ENCODE peak calls at places on chromosomes 6 and 20, in four cellular contexts. O, V, A and P are unnamed samples.

GRCh38 chr6:25007269-25007699 is 71.5 kb upstream of the RIPOR2 start:
- DNase-seq in A (no peak), V (no peak), O (no peak), P (no peak)

GRCh38 chr6:40387127-40387870 is 199.9 kb downstream of the LRFN2 start:
- DNase-seq in O (no peak), A (no peak), V (no peak), P (no peak)

GRCh38 chr6:71250050-71250689 is 38.4 kb upstream of the OGFRL1 start:
- DNase-seq in V (peak; percentile 87), O (no peak), A (no peak), P (no peak)

GRCh38 chr6:50654155-50654554 is 59.2 kb upstream of the TFAP2D start:
- DNase-seq in V (no peak), A (no peak), O (no peak), P (no peak)

GRCh38 chr6:20119446-20119845 is 92.8 kb downstream of the MBOAT1 start:
- DNase-seq in O (no peak), V (no peak), A (no peak), P (no peak)

GRCh38 chr6:159736908-159737307 is 9.6 kb downstream of the WTAP start:
- DNase-seq in A (no peak), V (no peak), O (no peak), P (no peak)

GRCh38 chr6:27791182-27791939 is 120.8 kb downstream of the OR2B2 start:
- DNase-seq in V (peak; percentile 87), O (peak; percentile 91), A (no peak), P (peak; percentile 78)

GRCh38 chr20:62241501-62241900 is 3.2 kb downstream of the OSBPL2 start:
- DNase-seq in V (no peak), A (no peak), O (no peak), P (no peak)

GRCh38 chr6:67411036-67411435 is 1224.0 kb upstream of the ADGRB3 start:
- DNase-seq in A (no peak), O (no peak), V (no peak), P (no peak)

GRCh38 chr6:10314163-10314955 is 100.5 kb downstream of the TFAP2A start:
- DNase-seq in A (no peak), O (peak; percentile 73), V (no peak), P (no peak)

GRCh38 chr20:58647814-58648501 is 3.1 kb upstream of the STX16 start:
- DNase-seq in A (no peak), O (no peak), V (peak; percentile 82), P (no peak)

GRCh38 chr6:32838114-32838958 is at the start of gene TAP2:
- DNase-seq in O (peak; percentile 96), V (peak; percentile 89), A (peak; percentile 67), P (peak; percentile 92)

GRCh38 chr6:138765896-138766487 is 7.6 kb upstream of the CCDC28A start:
- DNase-seq in A (no peak), O (peak; percentile 30), V (peak; percentile 56), P (peak; percentile 15)

GRCh38 chr6:24910331-24910849 is 25.4 kb downstream of the RIPOR2 start:
- DNase-seq in V (no peak), O (no peak), A (no peak), P (no peak)

GRCh38 chr6:37637562-37638413 is 59.9 kb downstream of the MDGA1 start:
- DNase-seq in A (no peak), V (no peak), O (peak; percentile 60), P (no peak)

GRCh38 chr20:60950547-60950946 is 301.5 kb upstream of the CDH4 start:
- DNase-seq in O (no peak), V (no peak), A (no peak), P (no peak)

GRCh38 chr20:53278555-53278954 is 306.4 kb downstream of the TSHZ2 start:
- DNase-seq in O (no peak), A (no peak), V (no peak), P (no peak)

GRCh38 chr6:106527111-106527510 is 102.2 kb downstream of the RTN4IP1 start:
- DNase-seq in A (no peak), O (no peak), V (no peak), P (no peak)

GRCh38 chr6:25477006-25477590 is 174.9 kb upstream of the SCGN start:
- DNase-seq in V (peak; percentile 59), A (no peak), O (no peak), P (no peak)

GRCh38 chr6:113564401-113565161 is 292.6 kb upstream of the MARCKS start:
- DNase-seq in A (peak; percentile 14), O (no peak), V (peak; percentile 92), P (no peak)

GRCh38 chr20:46050444-46050843 is 21.4 kb downstream of the SLC12A5 start:
- DNase-seq in V (no peak), A (no peak), O (no peak), P (no peak)

GRCh38 chr6:131787955-131788712 is 19.7 kb upstream of the ENPP1 start:
- DNase-seq in A (no peak), V (peak; percentile 72), O (no peak), P (no peak)

GRCh38 chr6:155085582-155086253 is 90.6 kb downstream of the TIAM2 start:
- DNase-seq in A (no peak), V (peak; percentile 58), O (peak; percentile 79), P (peak; percentile 7)

GRCh38 chr6:158262755-158263154 is 49.5 kb upstream of the TULP4 start:
- DNase-seq in O (no peak), A (no peak), V (no peak), P (no peak)

GRCh38 chr20:50111120-50111828 is 1.7 kb downstream of the UBE2V1 start:
- DNase-seq in O (peak; percentile 71), V (peak; percentile 73), A (no peak), P (peak; percentile 87)

GRCh38 chr6:7088076-7088742 is 19.6 kb upstream of the RREB1 start:
- DNase-seq in A (no peak), O (no peak), V (no peak), P (no peak)

GRCh38 chr6:3996349-3996748 is 82.6 kb downstream of the FAM217A start:
- DNase-seq in V (no peak), O (no peak), A (no peak), P (no peak)

GRCh38 chr6:42260972-42261371 is 43.3 kb upstream of the MRPS10 start:
- DNase-seq in A (no peak), V (no peak), O (peak; percentile 57), P (peak; percentile 20)

GRCh38 chr20:17768267-17768666 is 68.5 kb downstream of the BANF2 start:
- DNase-seq in O (no peak), A (no peak), V (no peak), P (no peak)

GRCh38 chr20:63223121-63223825 is 7.3 kb upstream of the YTHDF1 start:
- DNase-seq in A (no peak), O (peak; percentile 70), V (peak; percentile 30), P (peak; percentile 39)

GRCh38 chr6:4441981-4442434 is 306.6 kb upstream of the ECI2 start:
- DNase-seq in V (peak; percentile 73), O (no peak), A (no peak), P (no peak)

GRCh38 chr6:106417572-106418147 is 57.1 kb downstream of the CRYBG1 start:
- DNase-seq in V (no peak), A (no peak), O (no peak), P (no peak)

GRCh38 chr6:288861-289260 is 3.4 kb upstream of the DUSP22 start:
- DNase-seq in O (no peak), V (no peak), A (no peak), P (no peak)

GRCh38 chr6:125363010-125363359 is 61.2 kb upstream of the HDDC2 start:
- DNase-seq in O (no peak), A (no peak), V (peak; percentile 42), P (no peak)

GRCh38 chr6:52089758-52090348 is 2.4 kb upstream of the PKHD1 start:
- DNase-seq in V (no peak), O (no peak), A (no peak), P (no peak)

DNA sequence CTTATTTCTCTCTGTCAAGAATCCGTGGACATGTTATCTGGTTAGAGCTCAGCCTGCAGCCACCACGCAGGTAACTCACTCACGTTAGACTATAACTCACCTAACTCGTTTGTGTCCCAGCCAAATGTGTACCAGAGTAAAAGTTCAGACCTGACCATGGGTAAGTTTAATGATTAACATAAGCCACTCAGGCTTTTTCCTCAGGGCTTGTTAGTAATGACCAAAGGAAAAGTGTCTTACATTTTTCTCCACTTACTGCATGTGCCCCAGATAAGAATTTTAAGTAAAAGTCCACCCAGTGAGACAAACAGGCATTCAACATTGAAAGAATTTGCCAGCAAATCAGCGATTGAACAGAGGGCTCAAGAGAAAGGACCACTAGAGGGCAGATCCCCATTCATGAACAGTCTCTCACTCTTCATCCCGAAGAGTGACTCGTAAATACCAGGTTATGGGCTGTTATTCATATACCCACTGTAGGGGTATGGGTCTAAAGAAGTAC is at the start of gene PKHD1:
- DNase-seq in V (peak; percentile 13), A (no peak), O (peak; percentile 17), P (no peak)
- TF ChIP-seq POLR2A in V (no peak), A (no peak), O (no peak), P (no peak)

DNA sequence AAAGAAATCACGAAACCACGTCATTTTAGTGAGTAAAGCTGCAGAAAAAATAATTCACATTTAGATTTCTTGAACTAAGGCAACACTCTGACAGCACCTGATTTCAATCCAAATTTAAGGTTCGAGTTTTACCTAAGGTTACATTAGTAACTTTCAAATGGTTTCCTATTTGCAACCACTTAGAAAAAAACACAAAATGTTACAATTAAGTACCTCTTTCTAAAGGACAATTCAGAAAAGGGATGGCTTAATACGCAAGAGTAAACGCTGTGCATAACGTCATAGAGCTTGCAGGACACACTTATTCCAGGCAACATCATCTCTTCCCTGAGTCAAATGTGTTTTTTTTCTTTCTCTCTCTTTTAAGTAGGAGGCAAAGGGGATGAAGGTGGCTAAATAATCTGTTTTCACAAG is 86.1 kb downstream of the SESN1 start:
- DNase-seq in V (peak; percentile 55), A (no peak), O (no peak), P (peak; percentile 77)
- TF ChIP-seq POLR2A in V (no peak), A (no peak), O (no peak), P (no peak)

GRCh38 chr6:110876170-110876773 is 1.7 kb downstream of the AMD1 start:
- DNase-seq in O (peak; percentile 90), A (peak; percentile 33), V (peak; percentile 90), P (peak; percentile 88)
- TF ChIP-seq POLR2A in O (peak; percentile 87), A (no peak), V (peak; percentile 96), P (peak; percentile 90)

DNA sequence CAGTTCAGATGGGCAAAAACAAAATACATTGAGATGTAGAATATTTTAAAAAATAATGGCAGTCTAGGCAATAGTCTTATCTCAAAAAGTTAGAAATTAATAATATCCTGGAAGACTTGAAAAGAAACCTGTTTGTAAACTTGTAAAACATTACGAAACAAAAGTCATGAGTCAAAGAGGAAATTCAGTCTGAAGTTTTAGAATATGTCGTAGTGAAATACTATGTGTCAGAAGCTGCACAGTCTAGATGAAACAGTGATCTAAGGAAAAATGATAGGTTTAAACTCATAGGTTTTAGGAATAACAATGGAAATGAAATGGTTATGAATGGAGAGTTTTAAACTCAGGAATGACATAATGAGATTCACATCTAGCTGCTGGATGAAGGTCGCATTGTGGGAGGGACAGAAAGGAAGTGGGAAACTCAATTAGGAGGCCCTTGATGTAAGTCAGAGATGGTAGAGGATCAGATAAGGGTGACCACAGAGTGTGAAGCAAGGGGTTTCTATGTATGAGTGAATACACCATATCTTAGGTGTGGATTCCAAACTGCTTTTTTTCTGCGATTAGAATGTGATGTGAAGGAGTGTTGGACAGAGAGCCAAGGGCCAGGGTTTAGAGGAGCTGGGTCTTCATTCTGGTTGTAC is 2.8 kb downstream of the SNRPB2 start:
- DNase-seq in O (no peak), V (no peak), A (no peak), P (peak; percentile 1)
- TF ChIP-seq POLR2A in O (no peak), V (no peak), A (no peak), P (no peak)